ENCODE peak calls at places on chromosomes 1 and 21, in four cellular contexts. S, F, E and L are unnamed samples.

GRCh38 chr1:59393211-59394180 is 96.6 kb downstream of the FGGY start:
- DNase-seq in S (no peak), F (peak), E (no peak), L (peak)

GRCh38 chr1:180530501-180530900 is 28.1 kb upstream of the ACBD6 start:
- DNase-seq in S (no peak), F (no peak), E (no peak), L (no peak)

GRCh38 chr1:156502749-156503671 is 2.4 kb upstream of the MEF2D start:
- DNase-seq in S (peak), F (peak), E (no peak), L (no peak)

GRCh38 chr1:156492591-156493080 is 7.9 kb downstream of the MEF2D start:
- DNase-seq in S (peak), F (no peak), E (no peak), L (no peak)

GRCh38 chr1:155938220-155938627 is 3.2 kb upstream of the RXFP4 start:
- DNase-seq in S (peak), F (peak), E (no peak), L (peak)

GRCh38 chr1:44553771-44554170 is 120.5 kb downstream of the TMEM53 start:
- DNase-seq in S (no peak), F (no peak), E (no peak), L (no peak)

GRCh38 chr1:11178021-11179015 is 10.8 kb upstream of the ANGPTL7 start:
- DNase-seq in S (no peak), F (no peak), E (no peak), L (peak)

GRCh38 chr21:36188081-36188681 is 31.6 kb downstream of the DOP1B start:
- DNase-seq in S (no peak), F (no peak), E (no peak), L (peak)